ENCODE peak calls at places on chromosomes 4 and X, in ten cellular contexts. R is tibial artery; T is aorta; H is pancreas; L is hepatocyte; W is IMR-90; I is CD8-positive, alpha-beta memory T cell; B is adrenal gland; F is heart right ventricle; C is lung. X is an unnamed sample.
A peak's percentile ranks its signal among the peaks of the same experiment; 100 is the strongest.

GRCh38 chr4:13584481-13584880 is 40.2 kb upstream of the NKX3-2 start:
- DNase-seq in W (no peak), L (no peak), I (no peak), C (no peak), F (no peak), B (no peak), H (no peak), R (no peak), T (no peak), X (no peak)

GRCh38 chr4:123430031-123430430 is 33.4 kb downstream of the SPRY1 start:
- DNase-seq in H (no peak), R (no peak), B (no peak), I (no peak), L (no peak), C (no peak), F (no peak), T (no peak), W (no peak), X (no peak)

GRCh38 chrX:125295337-125295736 is 24.3 kb upstream of the TEX13C start:
- DNase-seq in I (no peak), T (no peak), W (peak; percentile 32), F (no peak), H (no peak), R (no peak), L (no peak), C (no peak), B (no peak), X (no peak)

GRCh38 chr4:91111556-91111955 is 984.4 kb downstream of the CCSER1 start:
- DNase-seq in H (no peak), W (no peak), I (no peak), F (no peak), T (no peak), L (no peak), B (no peak), C (no peak), R (no peak), X (no peak)

GRCh38 chr4:168852387-168852786 is 157.7 kb downstream of the CBR4 start:
- DNase-seq in T (no peak), H (no peak), L (no peak), C (no peak), I (no peak), R (no peak), F (no peak), B (no peak), W (no peak), X (no peak)

GRCh38 chr4:16026155-16026761 is 57.6 kb downstream of the PROM1 start:
- DNase-seq in I (peak; percentile 35), C (no peak), F (peak; percentile 33), T (no peak), B (no peak), L (peak; percentile 75), H (peak; percentile 31), R (no peak), W (peak; percentile 61), X (peak; percentile 34)

GRCh38 chr4:26952891-26953290 is 92.2 kb downstream of the STIM2 start:
- DNase-seq in R (no peak), W (peak; percentile 24), H (no peak), C (no peak), B (no peak), I (no peak), F (no peak), T (no peak), L (no peak), X (no peak)

GRCh38 chrX:154774622-154775021 is 12.0 kb downstream of the DKC1 start:
- DNase-seq in B (no peak), C (no peak), R (no peak), T (no peak), H (no peak), W (no peak), L (no peak), I (no peak), F (no peak), X (no peak)

GRCh38 chrX:43804021-43804420 is 78.2 kb downstream of the MAOB start:
- DNase-seq in F (no peak), C (no peak), W (no peak), B (no peak), L (no peak), I (no peak), R (no peak), T (no peak), H (no peak), X (no peak)

GRCh38 chr4:168183717-168184571 is 91.6 kb downstream of the ANXA10 start:
- DNase-seq in B (peak; percentile 14), R (no peak), L (peak; percentile 23), F (no peak), H (no peak), T (no peak), C (no peak), W (peak; percentile 59), I (no peak), X (no peak)

GRCh38 chr4:28267166-28267565 is 1406.5 kb downstream of the STIM2 start:
- DNase-seq in L (no peak), W (peak; percentile 44), R (no peak), I (no peak), T (no peak), B (no peak), H (no peak), F (no peak), C (no peak), X (no peak)

GRCh38 chr4:242121-242848 is 63.0 kb downstream of the ZNF732 start:
- DNase-seq in R (peak; percentile 24), F (peak; percentile 70), W (peak; percentile 13), B (peak; percentile 70), L (peak; percentile 35), I (peak; percentile 67), T (peak; percentile 61), H (peak; percentile 70), C (peak; percentile 64), X (peak; percentile 61)
- H3K9me3 ChIP-seq in R (peaks cover 7% of the 10 kb centered on the region), F (peaks cover 20% of the 10 kb centered on the region), W (peaks cover 13% of the 10 kb centered on the region), B (no peaks in the 10 kb centered on the region), L (no peaks in the 10 kb centered on the region), I (no peaks in the 10 kb centered on the region), T (peaks cover 1% of the 10 kb centered on the region), H (no peaks in the 10 kb centered on the region), C (peaks cover 2% of the 10 kb centered on the region), X (no peaks in the 10 kb centered on the region)

GRCh38 chr4:148089624-148090023 is 352.6 kb downstream of the NR3C2 start:
- DNase-seq in R (no peak), I (no peak), T (no peak), W (no peak), F (no peak), L (no peak), C (no peak), H (no peak), B (no peak), X (no peak)

GRCh38 chr4:148092316-148093014 is 349.7 kb downstream of the NR3C2 start:
- DNase-seq in F (no peak), I (no peak), C (no peak), L (no peak), R (no peak), B (no peak), W (peak; percentile 21), H (no peak), T (no peak), X (no peak)

GRCh38 chr4:148090503-148091476 is 351.4 kb downstream of the NR3C2 start:
- DNase-seq in C (no peak), B (no peak), F (no peak), H (no peak), L (no peak), W (no peak), T (no peak), R (no peak), I (no peak), X (no peak)

GRCh38 chr4:148091896-148092295 is 350.3 kb downstream of the NR3C2 start:
- DNase-seq in I (no peak), T (no peak), B (no peak), R (no peak), H (no peak), W (no peak), F (no peak), C (no peak), L (no peak), X (no peak)

GRCh38 chr4:148090029-148090428 is 352.2 kb downstream of the NR3C2 start:
- DNase-seq in C (no peak), F (no peak), I (no peak), T (no peak), R (no peak), L (no peak), H (no peak), B (no peak), W (no peak), X (no peak)
- H3K4me1 ChIP-seq in C (peaks cover 10% of the 10 kb centered on the region), F (peaks cover 6% of the 10 kb centered on the region), I (no peaks in the 10 kb centered on the region), T (no peaks in the 10 kb centered on the region), R (no peaks in the 10 kb centered on the region), L (no peaks in the 10 kb centered on the region), H (no peaks in the 10 kb centered on the region), B (no peaks in the 10 kb centered on the region), W (no peaks in the 10 kb centered on the region), X (no peaks in the 10 kb centered on the region)

GRCh38 chr4:110636677-110637407 is 14.0 kb upstream of the PITX2 start:
- DNase-seq in T (no peak), B (no peak), R (no peak), I (no peak), L (peak; percentile 87), W (peak; percentile 72), H (no peak), C (no peak), F (no peak), X (no peak)
- H3K4me3 ChIP-seq in T (peak overlapping the region; percentile 35), B (no peak overlapping the region), R (peak overlapping the region; percentile 29), I (no peak overlapping the region), L (peak overlapping the region; percentile 41), W (peak overlapping the region; percentile 46), H (no peak overlapping the region), C (no peak overlapping the region), F (peak overlapping the region; percentile 33), X (no peak overlapping the region)

GRCh38 chrX:345020-345925 is 26.7 kb upstream of the GTPBP6 start:
- DNase-seq in I (no peak), F (no peak), H (no peak), R (no peak), L (no peak), W (no peak), B (no peak), T (peak; percentile 25), C (no peak), X (no peak)

GRCh38 chrX:344371-344901 is 25.8 kb upstream of the GTPBP6 start:
- DNase-seq in B (no peak), I (no peak), H (no peak), W (no peak), F (no peak), R (no peak), T (peak; percentile 26), L (no peak), C (no peak), X (no peak)

GRCh38 chrX:347351-348117 is 28.9 kb upstream of the GTPBP6 start:
- DNase-seq in B (no peak), I (no peak), T (peak; percentile 38), C (no peak), R (no peak), F (no peak), W (no peak), H (no peak), L (no peak), X (no peak)

GRCh38 chrX:348461-349117 is 30.0 kb upstream of the GTPBP6 start:
- DNase-seq in W (peak; percentile 16), L (no peak), H (no peak), T (peak; percentile 25), F (no peak), C (no peak), I (no peak), B (peak; percentile 56), R (no peak), X (no peak)

GRCh38 chrX:346034-346813 is 27.6 kb upstream of the GTPBP6 start:
- DNase-seq in T (peak; percentile 40), W (no peak), I (no peak), F (no peak), L (no peak), C (no peak), H (no peak), B (no peak), R (no peak), X (no peak)
- H3K9me3 ChIP-seq in T (no peaks in the 10 kb centered on the region), W (peaks cover 10% of the 10 kb centered on the region), I (no peaks in the 10 kb centered on the region), F (no peaks in the 10 kb centered on the region), L (no peaks in the 10 kb centered on the region), C (peaks cover 2% of the 10 kb centered on the region), H (no peaks in the 10 kb centered on the region), B (no peaks in the 10 kb centered on the region), R (no peaks in the 10 kb centered on the region), X (no peaks in the 10 kb centered on the region)

GRCh38 chr4:8468746-8469535 is 28.4 kb downstream of the TRMT44 start:
- DNase-seq in F (peak; percentile 44), T (peak; percentile 76), C (peak; percentile 73), W (peak; percentile 57), L (peak; percentile 84), I (peak; percentile 9), R (no peak), H (peak; percentile 70), B (peak; percentile 50), X (peak; percentile 73)
- H3K4me1 ChIP-seq in F (peaks cover 9% of the 10 kb centered on the region), T (no peaks in the 10 kb centered on the region), C (no peaks in the 10 kb centered on the region), W (peaks cover 22% of the 10 kb centered on the region), L (peaks cover 21% of the 10 kb centered on the region), I (no peaks in the 10 kb centered on the region), R (peaks cover 18% of the 10 kb centered on the region), H (no peaks in the 10 kb centered on the region), B (no peaks in the 10 kb centered on the region), X (peaks cover 17% of the 10 kb centered on the region)

X was measured in uterus.